ENCODE peak calls at places on chromosomes 4 and X, in five cellular contexts. O is thyroid gland; G is Calu3; B is glutamatergic neuron; P is CD4-positive, alpha-beta T cell. L is an unnamed sample.
A peak's percentile ranks its signal among the peaks of the same experiment; 100 is the strongest.

GRCh38 chrX:19569930-19570329 is 54.6 kb upstream of the MAP3K15 start:
- DNase-seq in O (no peak), G (no peak), B (no peak), P (no peak), L (no peak)

GRCh38 chr4:70583952-70584834 is 7.9 kb upstream of the AMBN start:
- DNase-seq in O (no peak), G (peak; percentile 53), B (no peak), P (no peak), L (no peak)

GRCh38 chrX:105018865-105019264 is 201.6 kb downstream of the TEX13A start:
- DNase-seq in O (no peak), G (no peak), B (no peak), P (no peak), L (no peak)

GRCh38 chr4:17854076-17854475 is 43.3 kb downstream of the NCAPG start:
- DNase-seq in O (no peak), G (no peak), B (no peak), P (no peak), L (no peak)

GRCh38 chrX:115949900-115950822 is 220.4 kb upstream of the AGTR2 start:
- DNase-seq in O (no peak), G (no peak), B (no peak), P (no peak), L (no peak)

GRCh38 chrX:45775462-45775861 is 574.8 kb upstream of the DIPK2B start:
- DNase-seq in O (no peak), G (no peak), B (no peak), P (no peak), L (no peak)

GRCh38 chr4:2809610-2810180 is 16.8 kb downstream of the SH3BP2 start:
- DNase-seq in O (peak; percentile 61), G (no peak), B (no peak), P (no peak), L (no peak)

GRCh38 chr4:121860121-121860520 is 10.2 kb downstream of the BBS7 start:
- DNase-seq in O (no peak), G (no peak), B (no peak), P (no peak), L (no peak)

GRCh38 chr4:88457307-88458090 is 580 bp downstream of the HERC5 start:
- DNase-seq in O (peak; percentile 66), G (peak; percentile 36), B (peak; percentile 56), P (no peak), L (no peak)

GRCh38 chr4:26220704-26221103 is 100.1 kb upstream of the RBPJ start:
- DNase-seq in O (no peak), G (peak; percentile 31), B (no peak), P (no peak), L (no peak)

GRCh38 chr4:185471235-185472062 is at the start of gene CCDC110:
- DNase-seq in O (peak; percentile 89), G (peak; percentile 89), B (peak; percentile 98), P (peak; percentile 90), L (peak; percentile 89)

GRCh38 chr4:98630804-98631454 is 27.5 kb downstream of the TSPAN5 start:
- DNase-seq in O (no peak), G (no peak), B (no peak), P (no peak), L (no peak)

GRCh38 chr4:102343964-102344519 is 1.2 kb downstream of the SLC39A8 start:
- DNase-seq in O (peak; percentile 86), G (no peak), B (no peak), P (no peak), L (no peak)

GRCh38 chrX:154710309-154710708 is 40.6 kb downstream of the GAB3 start:
- DNase-seq in O (no peak), G (no peak), B (no peak), P (no peak), L (no peak)

DNA sequence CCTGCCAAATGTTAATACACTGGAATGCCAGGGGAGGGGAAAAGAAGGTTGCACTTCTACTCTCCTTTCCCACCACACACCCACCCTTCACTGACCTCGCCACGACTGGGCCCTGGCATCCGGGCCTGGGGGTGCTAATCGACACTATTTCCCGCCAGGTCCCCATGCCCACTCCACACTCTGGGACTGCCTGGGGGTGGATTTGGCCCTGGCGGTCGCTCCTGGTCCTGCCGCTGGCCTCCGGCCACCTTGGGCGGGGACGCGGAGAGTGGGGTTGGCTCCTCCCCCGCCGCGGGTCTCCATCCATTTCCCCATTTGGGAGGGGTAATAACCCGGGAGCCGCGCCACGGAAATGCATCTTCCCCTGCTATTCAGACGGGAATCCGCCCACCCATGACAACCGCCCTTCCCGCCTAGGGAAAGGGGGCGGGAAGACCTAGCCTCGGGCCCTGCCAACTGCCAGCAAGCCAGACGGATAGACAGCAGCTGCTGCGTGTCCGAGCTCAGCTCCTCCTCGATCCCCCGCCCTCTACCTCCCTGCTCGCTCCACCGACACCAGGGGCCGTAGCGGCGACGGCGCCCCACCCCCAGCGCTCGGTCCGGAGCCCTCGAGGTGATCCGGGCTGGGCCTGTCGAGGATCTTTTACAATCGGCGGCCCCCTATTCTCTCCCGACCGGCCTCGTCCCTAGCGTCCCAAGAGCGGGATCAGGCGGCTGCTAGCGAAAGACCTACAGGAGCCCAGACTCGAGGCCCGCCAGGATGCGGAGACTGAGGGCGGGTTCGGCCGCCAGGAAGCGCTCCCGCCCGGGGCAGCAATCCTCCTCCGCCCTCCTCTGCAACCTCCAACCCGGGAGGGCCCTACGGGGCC is 78.0 kb downstream of the RLIM start:
- DNase-seq in O (peak; percentile 86), G (peak; percentile 52), B (peak; percentile 70), P (peak; percentile 7), L (peak; percentile 49)
- TF ChIP-seq CTCF in O (peak; percentile 49), G (peak; percentile 23), B (peak; percentile 48), P (no peak), L (peak; percentile 30)

GRCh38 chrX:37871626-37872302 is 24.4 kb upstream of the DYNLT3 start:
- DNase-seq in O (no peak), G (peak; percentile 38), B (no peak), P (no peak), L (peak; percentile 81)
- TF ChIP-seq CTCF in O (no peak), G (no peak), B (no peak), P (no peak), L (no peak)

DNA sequence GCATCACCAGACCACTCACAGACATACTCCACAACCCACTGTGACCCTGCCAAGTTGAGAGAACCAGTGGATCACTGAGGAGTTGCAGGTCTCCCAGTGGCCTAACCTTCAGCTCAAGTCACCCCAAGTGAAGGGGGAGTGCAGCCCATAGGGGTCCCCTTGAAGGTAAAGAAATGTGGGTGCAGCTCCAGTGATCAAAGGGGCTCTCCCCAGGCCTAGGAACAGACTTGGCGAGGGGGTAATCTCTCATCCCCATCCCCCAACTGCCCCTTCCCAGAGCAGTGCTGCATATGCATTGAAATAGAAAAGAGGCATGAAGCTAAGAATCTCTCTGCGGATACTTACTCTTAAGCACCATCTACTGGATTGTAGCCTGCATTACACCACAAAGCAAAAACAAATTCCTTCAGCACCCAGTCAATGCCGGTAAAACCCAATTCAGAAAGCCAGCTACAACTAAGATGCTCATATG is 27.0 kb downstream of the MAGEE1 start:
- DNase-seq in O (no peak), G (peak; percentile 5), B (no peak), P (no peak), L (no peak)
- TF ChIP-seq CTCF in O (peak; percentile 26), G (no peak), B (peak; percentile 44), P (peak; percentile 53), L (peak; percentile 60)

GRCh38 chr4:14744346-14744745 is 257.9 kb upstream of the CPEB2 start:
- DNase-seq in O (no peak), G (no peak), B (no peak), P (no peak), L (no peak)

GRCh38 chr4:14752341-14753046 is 249.8 kb upstream of the CPEB2 start:
- DNase-seq in O (no peak), G (no peak), B (no peak), P (no peak), L (no peak)

DNA sequence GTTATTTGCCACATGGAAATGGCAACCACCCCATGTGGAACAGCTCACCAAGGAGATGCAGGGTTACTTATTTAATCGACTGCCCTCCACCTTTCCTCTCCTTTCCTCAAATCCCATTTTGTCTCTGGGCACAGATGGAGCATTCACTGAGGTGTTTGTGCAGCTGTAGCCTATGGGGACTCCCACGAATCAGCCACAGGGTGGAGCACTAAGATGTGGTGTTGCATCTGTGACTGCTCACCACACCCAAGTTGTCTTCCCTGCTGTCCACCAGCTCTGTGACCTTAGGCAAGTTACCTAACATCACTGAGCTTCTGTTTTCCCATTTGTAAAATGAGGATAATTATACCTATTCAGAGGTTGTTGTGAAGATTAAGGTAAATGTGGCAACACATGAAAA is 252.4 kb upstream of the CPEB2 start:
- DNase-seq in O (no peak), G (peak; percentile 7), B (no peak), P (no peak), L (no peak)
- TF ChIP-seq CTCF in O (no peak), G (no peak), B (no peak), P (peak; percentile 9), L (peak; percentile 22)

GRCh38 chrX:1321689-1322088 is 14.9 kb upstream of the IL3RA start:
- DNase-seq in O (no peak), G (no peak), B (no peak), P (no peak), L (no peak)

GRCh38 chrX:1327651-1328304 is 8.8 kb upstream of the IL3RA start:
- DNase-seq in O (no peak), G (no peak), B (no peak), P (no peak), L (no peak)

GRCh38 chrX:1322393-1322792 is 14.2 kb upstream of the IL3RA start:
- DNase-seq in O (no peak), G (no peak), B (no peak), P (no peak), L (no peak)

GRCh38 chrX:1325515-1326116 is 11.0 kb upstream of the IL3RA start:
- DNase-seq in O (no peak), G (no peak), B (no peak), P (no peak), L (no peak)

GRCh38 chrX:1323315-1323714 is 13.3 kb upstream of the IL3RA start:
- DNase-seq in O (peak; percentile 25), G (peak; percentile 66), B (peak; percentile 50), P (peak; percentile 32), L (no peak)
- TF ChIP-seq CTCF in O (peak; percentile 16), G (no peak), B (peak; percentile 16), P (peak; percentile 63), L (peak; percentile 16)

GRCh38 chr4:11876104-11876503 is 447.4 kb upstream of the HS3ST1 start:
- DNase-seq in O (no peak), G (no peak), B (no peak), P (no peak), L (no peak)
- TF ChIP-seq CTCF in O (no peak), G (no peak), B (no peak), P (no peak), L (no peak)

DNA sequence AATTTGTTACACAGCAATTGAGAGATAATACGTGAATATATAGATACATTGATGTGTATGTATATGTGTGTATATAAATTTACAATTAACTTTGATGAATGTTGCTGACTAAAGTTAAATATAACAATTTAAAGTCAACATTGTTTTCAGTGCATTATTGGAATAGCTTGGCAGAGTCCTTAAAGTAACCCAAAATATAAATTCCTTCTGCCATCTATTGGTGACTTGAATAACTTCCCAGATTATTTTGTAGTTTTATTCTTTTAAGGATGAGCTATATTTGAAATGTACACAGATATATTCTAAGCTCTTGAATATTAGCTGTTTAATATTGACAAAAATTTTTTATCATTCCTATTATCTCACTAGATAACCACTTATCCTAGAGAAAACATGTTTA is 298.2 kb upstream of the FSTL5 start:
- DNase-seq in O (no peak), G (no peak), B (no peak), P (no peak), L (no peak)
- TF ChIP-seq CTCF in O (no peak), G (no peak), B (no peak), P (no peak), L (no peak)

L was measured in AG09319.